ENCODE peak calls at places on chromosomes 7 and 10, in five cellular contexts. S is uterus, C is AG04450, H is lower leg skin, Y is HFF-Myc. U is an unnamed sample.

GRCh38 chr10:97385565-97385964 is 15.6 kb downstream of the RRP12 start:
- DNase-seq in S (no peak), C (no peak), H (no peak), Y (no peak), U (no peak)

GRCh38 chr7:2232766-2233520 is at the start of gene MAD1L1:
- DNase-seq in S (peak), C (peak), H (peak), Y (peak), U (peak)

GRCh38 chr10:55410415-55410885 is 609.4 kb upstream of the PCDH15 start:
- DNase-seq in S (no peak), C (no peak), H (peak), Y (no peak), U (peak)

GRCh38 chr10:106506509-106507265 is 657.8 kb downstream of the SORCS1 start:
- DNase-seq in S (no peak), C (no peak), H (no peak), Y (no peak), U (no peak)

GRCh38 chr7:25031007-25031406 is 51.0 kb upstream of the OSBPL3 start:
- DNase-seq in S (no peak), C (no peak), H (no peak), Y (no peak), U (no peak)

GRCh38 chr10:91552706-91553105 is 80.2 kb downstream of the PPP1R3C start:
- DNase-seq in S (peak), C (no peak), H (no peak), Y (no peak), U (no peak)

GRCh38 chr10:93379366-93380042 is 102.6 kb downstream of the MYOF start:
- DNase-seq in S (no peak), C (peak), H (no peak), Y (no peak), U (no peak)

GRCh38 chr7:9181356-9181755 is 747.9 kb downstream of the NXPH1 start:
- DNase-seq in S (no peak), C (no peak), H (no peak), Y (no peak), U (no peak)

GRCh38 chr7:45035909-45036308 is 35.9 kb downstream of the CCM2 start:
- DNase-seq in S (no peak), C (no peak), H (no peak), Y (no peak), U (peak)

GRCh38 chr10:28097633-28098032 is 98.8 kb upstream of the ODAD2 start:
- DNase-seq in S (no peak), C (no peak), H (no peak), Y (no peak), U (no peak)
- TF ChIP-seq CTCF in S (no peak), C (peak), H (no peak), Y (no peak), U (no peak)

GRCh38 chr7:21429021-21429420 is 1.1 kb downstream of the SP4 start:
- DNase-seq in S (no peak), C (no peak), H (no peak), Y (no peak), U (no peak)

GRCh38 chr7:21428642-21428941 is 709 bp downstream of the SP4 start:
- DNase-seq in S (no peak), C (no peak), H (no peak), Y (no peak), U (no peak)

GRCh38 chr7:21426286-21426957 is 1.5 kb upstream of the SP4 start:
- DNase-seq in S (no peak), C (no peak), H (no peak), Y (no peak), U (no peak)

GRCh38 chr7:21427861-21428641 is at the start of gene SP4:
- DNase-seq in S (peak), C (peak), H (peak), Y (peak), U (peak)

DNA sequence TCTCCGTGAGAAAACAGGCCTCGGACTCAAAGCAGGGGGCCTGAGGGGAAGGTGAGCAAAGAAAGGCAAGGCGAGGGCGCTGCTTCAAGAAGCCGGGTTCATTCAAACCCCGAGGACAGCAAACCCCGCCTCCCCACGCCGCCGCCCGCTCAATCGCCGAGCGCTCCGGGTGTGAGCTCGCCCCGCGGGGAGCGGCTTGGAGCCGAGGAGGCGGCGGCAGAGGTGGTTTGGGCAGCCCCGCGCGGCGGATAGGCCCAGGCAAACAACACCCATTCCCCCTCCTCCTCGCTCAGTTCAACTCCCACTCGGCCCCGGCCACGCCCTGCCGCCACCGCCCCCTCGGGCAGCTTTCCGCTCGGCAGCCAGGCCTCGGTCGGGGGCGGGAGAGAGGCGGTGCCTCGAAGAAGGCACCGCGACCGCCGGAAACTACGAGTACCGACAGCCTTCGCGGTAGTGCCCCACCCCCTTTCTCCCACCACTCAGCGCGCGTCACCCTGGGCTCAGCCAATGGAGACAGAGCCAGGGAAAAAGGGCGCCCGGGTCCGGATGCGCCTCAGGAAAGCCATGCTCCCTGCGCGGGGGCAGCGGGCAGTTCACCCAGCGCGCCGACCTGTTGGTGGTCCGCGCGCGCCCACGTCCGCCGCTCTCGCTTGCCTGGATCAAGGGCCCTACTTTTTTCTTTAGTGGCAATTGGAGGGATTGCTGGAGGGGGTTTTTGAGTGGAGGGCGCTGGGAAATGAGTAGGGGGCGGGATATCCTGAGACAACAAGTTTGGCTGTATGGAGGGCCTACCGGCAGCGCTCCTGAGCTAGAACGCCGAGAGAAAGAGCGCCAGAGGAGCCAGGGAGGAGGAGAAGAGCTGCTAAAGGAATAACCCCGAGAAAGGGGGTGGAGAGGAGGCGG is 674 bp upstream of the SP4 start:
- DNase-seq in S (peak), C (peak), H (peak), Y (peak), U (peak)
- TF ChIP-seq CTCF in S (peak), C (no peak), H (no peak), Y (no peak), U (peak)

DNA sequence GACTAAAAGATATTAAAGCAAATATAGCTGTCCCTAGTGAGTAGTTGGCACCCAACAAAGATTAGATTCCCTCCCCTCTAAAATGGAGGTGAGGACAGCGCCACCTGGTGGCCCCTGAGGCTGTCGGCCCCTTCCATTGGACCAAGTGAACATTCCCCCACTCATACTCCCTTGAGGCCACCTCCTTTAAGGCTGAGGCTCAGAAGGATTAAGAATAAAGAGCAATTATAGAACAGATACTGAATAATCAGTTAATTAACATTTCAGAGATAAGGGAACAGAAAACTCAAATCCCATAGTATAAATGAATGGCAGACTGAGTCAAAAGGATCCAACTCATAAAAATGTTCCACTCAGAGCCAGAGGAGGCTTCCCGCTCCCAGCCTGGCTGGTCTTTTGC is 130.4 kb upstream of the GHITM start:
- DNase-seq in S (no peak), C (no peak), H (no peak), Y (no peak), U (no peak)
- TF ChIP-seq CTCF in S (no peak), C (peak), H (no peak), Y (peak), U (no peak)

DNA sequence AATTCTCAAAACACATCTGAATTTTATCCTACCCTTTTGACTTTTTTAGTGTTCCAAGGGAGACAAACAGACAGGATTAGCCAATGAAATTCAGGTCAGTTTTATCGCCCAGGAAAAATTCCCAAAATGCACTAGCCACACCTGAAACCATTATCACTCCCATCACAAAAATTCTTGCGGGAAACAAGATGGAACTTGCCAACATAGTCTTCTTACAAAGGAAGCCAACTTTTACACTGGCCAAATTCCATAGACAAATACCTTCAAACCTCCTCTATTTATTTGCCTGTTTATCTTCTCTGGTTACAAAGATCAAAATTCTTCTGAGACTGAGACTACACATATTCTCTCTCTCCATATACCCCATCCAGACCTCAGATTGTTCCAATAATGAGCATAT is 30.1 kb downstream of the MET start:
- DNase-seq in S (no peak), C (no peak), H (no peak), Y (no peak), U (peak)
- TF ChIP-seq CTCF in S (no peak), C (no peak), H (no peak), Y (no peak), U (no peak)

GRCh38 chr10:122998934-122999333 is 9.7 kb downstream of the IKZF5 start:
- DNase-seq in S (no peak), C (no peak), H (no peak), Y (no peak), U (no peak)

GRCh38 chr10:122997864-122998263 is 10.7 kb downstream of the IKZF5 start:
- DNase-seq in S (no peak), C (no peak), H (no peak), Y (no peak), U (no peak)

GRCh38 chr10:122999347-122999746 is 9.2 kb downstream of the IKZF5 start:
- DNase-seq in S (no peak), C (no peak), H (no peak), Y (no peak), U (no peak)

GRCh38 chr10:123000155-123000554 is 8.4 kb downstream of the IKZF5 start:
- DNase-seq in S (no peak), C (no peak), H (no peak), Y (no peak), U (no peak)

DNA sequence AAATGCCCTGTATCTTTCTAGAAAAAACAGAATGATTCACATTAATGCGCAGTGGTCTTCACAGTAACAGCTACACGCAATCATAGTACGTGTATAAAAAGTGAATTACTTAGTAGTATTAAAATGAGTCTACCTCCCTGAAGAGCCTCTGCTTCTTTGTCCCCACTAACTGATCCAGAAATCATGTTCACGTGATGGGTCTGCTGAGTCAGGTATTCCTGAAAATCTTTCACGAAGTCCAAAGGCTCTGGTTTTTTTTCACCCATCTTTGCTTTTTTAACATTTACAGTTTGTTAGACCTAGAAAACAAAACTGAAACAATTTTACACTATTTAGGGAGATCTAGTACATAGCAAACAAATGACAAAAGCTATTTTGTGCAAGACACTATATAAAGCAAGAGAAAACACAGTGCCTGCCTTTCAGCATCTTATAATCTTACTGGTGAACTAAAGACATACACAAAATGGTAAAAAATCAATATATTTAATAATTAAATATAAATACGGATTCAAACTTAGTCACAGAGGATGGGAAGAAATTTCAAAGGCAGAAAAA is 10.2 kb downstream of the IKZF5 start:
- DNase-seq in S (no peak), C (no peak), H (no peak), Y (no peak), U (no peak)
- TF ChIP-seq CTCF in S (no peak), C (no peak), H (no peak), Y (no peak), U (no peak)

DNA sequence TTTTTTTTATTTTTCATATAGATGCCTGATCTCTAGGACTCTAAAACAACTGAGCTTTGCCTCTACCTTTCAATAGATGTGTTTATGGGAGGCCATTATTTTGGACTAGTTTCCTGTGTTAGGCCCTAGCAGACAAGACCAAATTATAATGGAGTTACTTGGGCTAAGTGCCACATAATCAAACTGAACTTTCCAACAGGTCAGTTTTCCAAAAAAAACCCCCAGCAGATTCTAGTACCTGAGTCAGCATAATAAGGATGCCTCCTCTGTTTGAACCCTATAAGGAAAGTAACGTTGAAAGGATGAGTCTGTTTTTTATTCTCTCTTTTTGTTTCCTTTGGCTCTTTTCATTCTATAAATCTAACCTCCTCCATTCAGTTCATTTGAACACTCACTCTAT is 148.1 kb upstream of the FAM3C start:
- DNase-seq in S (no peak), C (no peak), H (no peak), Y (no peak), U (no peak)
- TF ChIP-seq CTCF in S (no peak), C (no peak), H (no peak), Y (no peak), U (no peak)

GRCh38 chr7:87452279-87452678 is 23.2 kb downstream of the ABCB4 start:
- DNase-seq in S (no peak), C (no peak), H (no peak), Y (no peak), U (no peak)
- TF ChIP-seq CTCF in S (no peak), C (no peak), H (no peak), Y (no peak), U (no peak)

DNA sequence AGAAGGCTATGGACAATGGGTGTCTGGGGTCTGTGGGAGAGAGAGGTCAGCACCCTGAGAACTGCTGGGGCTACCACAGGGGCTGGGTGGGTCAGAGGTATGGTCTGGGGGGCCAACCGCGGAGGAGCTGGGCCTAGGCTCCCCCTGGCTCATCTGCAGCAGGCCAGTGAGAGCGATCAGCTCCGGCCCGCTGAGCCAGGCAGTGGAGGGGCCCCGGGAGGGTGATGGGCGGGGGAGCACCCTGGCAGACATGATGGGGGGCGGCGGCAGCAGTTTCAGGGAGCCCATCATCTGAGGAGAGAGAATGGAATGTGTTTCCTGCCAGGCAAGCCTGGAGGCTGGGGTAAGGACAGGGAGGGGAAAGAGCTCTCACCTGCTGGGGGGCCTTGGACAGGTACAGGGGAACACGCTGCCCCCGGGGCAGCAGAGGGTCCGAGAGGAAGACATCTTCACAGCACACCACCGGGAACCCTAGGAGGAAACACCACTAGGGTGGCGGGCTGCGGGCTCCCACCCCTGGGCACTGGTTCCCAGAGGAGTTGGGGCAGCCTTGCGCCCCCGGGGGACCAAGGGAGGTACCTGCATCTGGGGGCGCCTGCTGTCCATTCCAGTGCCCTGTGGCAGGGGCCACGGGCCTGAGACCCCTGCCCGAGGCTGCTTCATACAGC is 1.3 kb downstream of the SAP25 start:
- DNase-seq in S (no peak), C (no peak), H (no peak), Y (no peak), U (no peak)
- TF ChIP-seq CTCF in S (no peak), C (no peak), H (no peak), Y (no peak), U (no peak)

U was measured in prostate gland.